ENCODE peak calls at places on chromosomes 4 and X, in seven cellular contexts. P is GM12891, L is sigmoid colon, J is IMR-90, B is tibial nerve, K is uterus, X is NB4. U is an unnamed sample.

GRCh38 chrX:67604979-67605703 is 61.3 kb downstream of the AR start:
- DNase-seq in P (no peak), L (no peak), J (peak), B (no peak), K (no peak), X (no peak), U (no peak)

GRCh38 chr4:47839259-47839658 is 1.4 kb upstream of the CORIN start:
- DNase-seq in P (peak), L (no peak), J (peak), B (peak), K (peak), X (peak), U (peak)

GRCh38 chrX:6701085-6701484 is 166.2 kb upstream of the VCX3A start:
- DNase-seq in P (no peak), L (no peak), J (no peak), B (no peak), K (no peak), X (no peak), U (no peak)

GRCh38 chrX:134186362-134187121 is 50.4 kb upstream of the CCDC160 start:
- DNase-seq in P (no peak), L (no peak), J (no peak), B (no peak), K (no peak), X (peak), U (no peak)

GRCh38 chr4:121272526-121272925 is 108.3 kb downstream of the QRFPR start:
- DNase-seq in P (no peak), L (no peak), J (peak), B (no peak), K (no peak), X (no peak), U (no peak)

GRCh38 chr4:98546910-98547544 is 111.4 kb downstream of the TSPAN5 start:
- DNase-seq in P (no peak), L (peak), J (peak), B (peak), K (peak), X (no peak), U (peak)

GRCh38 chr4:53313510-53313909 is 52.4 kb downstream of the SCFD2 start:
- DNase-seq in P (no peak), L (no peak), J (peak), B (no peak), K (no peak), X (peak), U (peak)

GRCh38 chrX:1496076-1496475 is 40.9 kb downstream of the P2RY8 start:
- DNase-seq in P (no peak), L (no peak), J (no peak), B (no peak), K (no peak), X (no peak), U (no peak)

GRCh38 chrX:18354369-18355329 is at the start of gene SCML2:
- DNase-seq in P (no peak), L (peak), J (peak), B (peak), K (peak), X (peak), U (peak)

GRCh38 chr4:82172186-82172585 is 201.6 kb downstream of the HNRNPD start:
- DNase-seq in P (no peak), L (no peak), J (no peak), B (no peak), K (no peak), X (no peak), U (no peak)

GRCh38 chr4:65521666-65522065 is 148.6 kb downstream of the EPHA5 start:
- DNase-seq in P (no peak), L (no peak), J (no peak), B (no peak), K (no peak), X (no peak), U (no peak)

GRCh38 chr4:86015412-86016350 is 344.2 kb downstream of the MAPK10 start:
- DNase-seq in P (no peak), L (no peak), J (no peak), B (no peak), K (no peak), X (no peak), U (no peak)

GRCh38 chr4:98510757-98511517 is 147.5 kb downstream of the TSPAN5 start:
- DNase-seq in P (no peak), L (no peak), J (peak), B (no peak), K (no peak), X (peak), U (no peak)

GRCh38 chrX:22202251-22202650 is 70.5 kb upstream of the CBLL2 start:
- DNase-seq in P (no peak), L (no peak), J (no peak), B (no peak), K (no peak), X (no peak), U (no peak)

GRCh38 chr4:41301137-41301536 is 44.4 kb downstream of the UCHL1 start:
- DNase-seq in P (no peak), L (no peak), J (no peak), B (no peak), K (no peak), X (no peak), U (no peak)

GRCh38 chr4:41294445-41295062 is 37.8 kb downstream of the UCHL1 start:
- DNase-seq in P (no peak), L (no peak), J (no peak), B (no peak), K (no peak), X (peak), U (no peak)

GRCh38 chr4:41296995-41297394 is 40.3 kb downstream of the UCHL1 start:
- DNase-seq in P (no peak), L (no peak), J (no peak), B (no peak), K (no peak), X (no peak), U (no peak)

GRCh38 chr4:41299486-41299885 is 42.8 kb downstream of the UCHL1 start:
- DNase-seq in P (no peak), L (no peak), J (no peak), B (no peak), K (no peak), X (no peak), U (no peak)

DNA sequence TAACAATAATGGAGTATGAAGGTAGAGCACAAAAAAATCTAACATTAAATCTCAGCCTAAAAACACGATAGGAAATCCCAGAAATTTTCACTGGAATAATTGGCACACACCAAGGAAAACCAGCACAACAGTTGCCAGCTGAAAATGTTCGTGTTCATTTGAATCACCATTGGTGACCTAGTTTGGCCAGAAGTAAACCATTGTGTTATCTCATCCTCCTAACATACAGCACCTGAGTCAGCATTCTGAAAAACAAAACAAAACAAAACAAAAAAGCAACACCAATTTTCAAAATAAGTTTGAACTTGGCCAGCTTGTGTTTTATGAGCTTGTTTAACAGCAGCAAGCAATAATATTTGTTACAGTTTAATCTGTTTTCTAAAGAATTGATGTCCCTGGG is 41.1 kb downstream of the UCHL1 start:
- DNase-seq in P (no peak), L (no peak), J (no peak), B (no peak), K (no peak), X (no peak), U (no peak)
- TF ChIP-seq POLR2A in P (no peak), L (no peak), J (no peak), B (no peak), K (no peak), X (no peak), U (no peak)

DNA sequence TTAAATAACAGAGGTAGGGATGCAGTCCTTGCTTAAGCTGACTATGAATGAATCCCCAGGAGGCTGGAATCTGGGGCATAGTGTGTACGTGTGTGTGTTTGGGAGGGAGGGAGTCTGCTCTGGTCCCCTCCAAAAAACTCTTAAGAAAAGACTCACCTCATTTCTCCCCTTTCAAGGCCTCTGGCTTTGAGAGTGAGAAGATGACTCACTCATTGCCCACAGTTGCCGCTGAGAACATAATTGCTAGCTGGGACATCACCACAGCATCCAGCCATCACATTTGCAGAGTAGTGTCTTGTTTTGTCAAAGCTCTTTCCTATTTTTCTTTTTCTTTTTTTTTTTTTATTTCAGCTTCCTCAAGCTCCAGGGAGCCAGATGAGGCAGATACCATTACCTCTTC is 61.7 kb upstream of the LAS1L start:
- DNase-seq in P (no peak), L (no peak), J (peak), B (no peak), K (peak), X (peak), U (peak)
- TF ChIP-seq POLR2A in P (no peak), L (no peak), J (no peak), B (no peak), K (no peak), X (no peak), U (no peak)

GRCh38 chr4:3648731-3649130 is 116.5 kb upstream of the LRPAP1 start:
- DNase-seq in P (no peak), L (no peak), J (no peak), B (no peak), K (no peak), X (no peak), U (no peak)
- TF ChIP-seq POLR2A in P (no peak), L (no peak), J (no peak), B (no peak), K (no peak), X (no peak), U (no peak)

DNA sequence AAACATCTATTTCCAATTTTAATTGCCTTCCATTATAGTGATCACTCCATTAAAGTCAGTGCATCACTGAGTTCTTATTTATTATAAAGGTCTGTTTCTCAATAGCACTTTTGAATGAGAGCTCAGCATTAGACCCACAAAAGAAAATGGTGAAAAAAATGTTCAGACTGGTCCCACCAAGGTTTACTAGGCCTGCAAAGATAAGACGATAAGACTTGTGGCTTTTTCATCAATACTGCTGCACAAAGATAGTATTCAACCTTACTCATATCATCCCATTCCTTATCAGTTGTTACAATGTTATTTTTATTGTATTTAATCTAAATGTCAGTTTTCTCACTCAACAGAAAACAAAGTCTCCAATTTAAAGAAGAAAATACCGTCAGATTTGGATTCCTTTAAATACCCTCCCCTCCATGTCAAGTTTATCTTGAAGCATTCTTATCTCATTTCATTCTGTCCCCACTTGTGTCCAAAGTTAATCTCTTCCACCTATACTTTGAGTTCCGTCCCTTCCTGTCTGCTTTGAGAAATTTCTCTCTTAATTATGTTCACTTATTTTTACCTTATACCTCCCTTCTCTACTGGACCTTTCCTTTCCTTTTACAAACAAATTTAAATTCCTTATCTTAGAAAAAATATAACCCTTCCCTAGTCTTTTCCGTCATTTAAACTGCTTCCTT is 140.0 kb downstream of the GASK1B start:
- DNase-seq in P (no peak), L (no peak), J (no peak), B (no peak), K (no peak), X (no peak), U (no peak)
- TF ChIP-seq POLR2A in P (no peak), L (no peak), J (no peak), B (no peak), K (no peak), X (no peak), U (no peak)

GRCh38 chr4:14915018-14915417 is 87.3 kb upstream of the CPEB2 start:
- DNase-seq in P (no peak), L (no peak), J (no peak), B (no peak), K (no peak), X (no peak), U (no peak)
- TF ChIP-seq POLR2A in P (no peak), L (no peak), J (no peak), B (no peak), K (no peak), X (no peak), U (no peak)

GRCh38 chr4:172105918-172106317 is 292.7 kb downstream of the GALNTL6 start:
- DNase-seq in P (no peak), L (no peak), J (no peak), B (no peak), K (no peak), X (no peak), U (no peak)
- TF ChIP-seq POLR2A in P (no peak), L (no peak), J (no peak), B (no peak), K (no peak), X (no peak), U (no peak)

DNA sequence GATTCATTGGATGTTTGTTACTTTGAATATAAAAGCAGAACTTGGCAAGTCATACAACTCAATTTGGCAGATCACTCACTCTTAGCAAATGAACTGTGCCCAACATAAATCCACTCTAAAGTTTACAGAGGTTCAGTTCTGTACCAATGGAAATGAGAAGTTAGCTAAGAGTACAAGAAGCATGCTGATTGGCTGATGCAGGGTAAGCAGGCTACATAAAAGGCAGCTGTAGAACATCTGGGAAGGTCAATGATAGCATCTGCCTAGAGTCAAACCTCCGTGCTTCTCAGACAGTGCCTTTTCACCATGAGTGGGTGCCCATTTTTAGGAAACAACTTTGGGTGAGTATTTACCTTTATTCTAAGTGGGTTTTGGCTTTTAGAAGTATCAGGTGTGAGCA is at the start of gene TDO2:
- DNase-seq in P (no peak), L (no peak), J (no peak), B (no peak), K (no peak), X (no peak), U (no peak)
- TF ChIP-seq POLR2A in P (no peak), L (no peak), J (no peak), B (no peak), K (no peak), X (no peak), U (no peak)

U was measured in testis.